ENCODE peak calls at places on chromosomes 6 and 20, in ten cellular contexts. Z is omental fat pad; P is RWPE1; O is left ventricle myocardium inferior; G is T-helper 1 cell; W is NCI-H524; R is ovary; F is activated CD4-positive, alpha-beta T cell treated with anti-CD3 and anti-CD28 coated beads for 24 hours; K is NCI-H226; I is MM.1S. U is an unnamed sample.

GRCh38 chr20:41185013-41185757 is 47.8 kb downstream of the PLCG1 start:
- DNase-seq in R (no peak), W (peak), Z (no peak), F (no peak), P (no peak), I (no peak), G (no peak), O (no peak), K (no peak), U (no peak)

GRCh38 chr6:76682842-76683241 is 610.4 kb upstream of the IMPG1 start:
- DNase-seq in F (no peak), R (no peak), K (no peak), Z (no peak), O (no peak), G (no peak), I (peak), P (peak), W (no peak), U (no peak)

GRCh38 chr20:137668-138131 is 4.7 kb upstream of the DEFB126 start:
- DNase-seq in Z (no peak), G (no peak), F (no peak), O (no peak), I (peak), W (peak), P (no peak), K (no peak), R (no peak), U (no peak)

GRCh38 chr6:63793727-63794126 is 158.1 kb downstream of the PHF3 start:
- DNase-seq in I (no peak), K (no peak), F (no peak), O (no peak), G (no peak), R (no peak), W (no peak), P (no peak), Z (no peak), U (no peak)

GRCh38 chr6:142155895-142156757 is 9.1 kb downstream of the VTA1 start:
- DNase-seq in Z (no peak), O (no peak), G (no peak), R (no peak), W (no peak), F (no peak), K (no peak), P (peak), I (peak), U (no peak)

GRCh38 chr6:120198033-120198432 is 848.5 kb upstream of the MAN1A1 start:
- DNase-seq in G (no peak), F (no peak), Z (no peak), K (peak), R (no peak), W (no peak), O (no peak), P (no peak), I (no peak), U (peak)

GRCh38 chr6:14143305-14143704 is 25.7 kb downstream of the CD83 start:
- DNase-seq in R (no peak), I (no peak), K (no peak), F (no peak), G (no peak), P (no peak), O (no peak), Z (no peak), W (no peak), U (no peak)

GRCh38 chr20:4959582-4959981 is 41.7 kb downstream of the SLC23A2 start:
- DNase-seq in R (no peak), F (no peak), I (no peak), G (no peak), K (no peak), Z (no peak), P (no peak), O (no peak), W (no peak), U (no peak)

GRCh38 chr20:57828696-57829095 is 118.9 kb upstream of the PMEPA1 start:
- DNase-seq in O (no peak), I (no peak), R (no peak), F (no peak), G (no peak), W (no peak), P (no peak), Z (no peak), K (no peak), U (no peak)

GRCh38 chr6:44037847-44038542 is 89.3 kb downstream of the MRPL14 start:
- DNase-seq in K (no peak), Z (no peak), R (no peak), G (no peak), I (no peak), W (no peak), F (no peak), P (no peak), O (no peak), U (no peak)

GRCh38 chr20:58308680-58309527 is 611 bp upstream of the RAB22A start:
- DNase-seq in R (peak), O (peak), Z (peak), G (no peak), I (peak), P (peak), K (no peak), F (no peak), W (no peak), U (peak)